ENCODE peak calls at places on chromosomes 6 and 20, in five cellular contexts. U is naive thymus-derived CD4-positive, alpha-beta T cell; Y is astrocyte of the spinal cord; T is right cardiac atrium; L is colonic mucosa. E is an unnamed sample.

GRCh38 chr6:166626177-166627038 is 643 bp downstream of the RPS6KA2 start:
- DNase-seq in U (peak), Y (peak), T (peak), L (peak), E (no peak)

GRCh38 chr6:37007340-37008043 is 2.0 kb downstream of the FGD2 start:
- DNase-seq in U (no peak), Y (no peak), T (peak), L (no peak), E (no peak)

GRCh38 chr6:6596929-6597328 is 8.4 kb downstream of the LY86 start:
- DNase-seq in U (no peak), Y (no peak), T (no peak), L (no peak), E (no peak)

GRCh38 chr20:9996944-9997343 is 37.8 kb upstream of the ANKEF1 start:
- DNase-seq in U (no peak), Y (no peak), T (no peak), L (no peak), E (no peak)

GRCh38 chr6:85364354-85364753 is 85.5 kb upstream of the NT5E start:
- DNase-seq in U (no peak), Y (peak), T (no peak), L (no peak), E (no peak)

GRCh38 chr20:50478162-50479036 is 31.8 kb upstream of the PTPN1 start:
- DNase-seq in U (peak), Y (peak), T (peak), L (peak), E (peak)

GRCh38 chr20:53502820-53503219 is 90.8 kb downstream of the ZNF217 start:
- DNase-seq in U (no peak), Y (no peak), T (no peak), L (no peak), E (no peak)

GRCh38 chr6:117605169-117605826 is 3.0 kb upstream of the GOPC start:
- DNase-seq in U (peak), Y (peak), T (no peak), L (peak), E (peak)

GRCh38 chr20:7232796-7233195 is 465.3 kb downstream of the BMP2 start:
- DNase-seq in U (no peak), Y (no peak), T (no peak), L (no peak), E (no peak)

GRCh38 chr6:148593130-148593812 is 153.6 kb upstream of the UST start:
- DNase-seq in U (no peak), Y (peak), T (no peak), L (no peak), E (no peak)

GRCh38 chr6:15588966-15589634 is 73.7 kb downstream of the DTNBP1 start:
- DNase-seq in U (no peak), Y (peak), T (no peak), L (no peak), E (no peak)

GRCh38 chr6:73216859-73217258 is 8.4 kb downstream of the KHDC1L start:
- DNase-seq in U (no peak), Y (no peak), T (no peak), L (no peak), E (no peak)

GRCh38 chr6:39228111-39228971 is 934 bp downstream of the KCNK5 start:
- DNase-seq in U (no peak), Y (no peak), T (no peak), L (no peak), E (no peak)

GRCh38 chr6:125102901-125103300 is 50.7 kb upstream of the TPD52L1 start:
- DNase-seq in U (no peak), Y (peak), T (no peak), L (no peak), E (no peak)

GRCh38 chr20:36101201-36101600 is 53.3 kb upstream of the EPB41L1 start:
- DNase-seq in U (no peak), Y (no peak), T (no peak), L (peak), E (no peak)

GRCh38 chr6:73983367-73983766 is 287.4 kb downstream of the CD109 start:
- DNase-seq in U (no peak), Y (no peak), T (no peak), L (no peak), E (no peak)

GRCh38 chr6:109767961-109768360 is 76.9 kb downstream of the FIG4 start:
- DNase-seq in U (no peak), Y (no peak), T (no peak), L (no peak), E (no peak)

GRCh38 chr20:50312002-50312681 is 121.5 kb downstream of the CEBPB start:
- DNase-seq in U (no peak), Y (no peak), T (no peak), L (no peak), E (no peak)

GRCh38 chr6:163814494-163815364 is 400.2 kb downstream of the QKI start:
- DNase-seq in U (no peak), Y (peak), T (no peak), L (no peak), E (no peak)

GRCh38 chr6:165799736-165800135 is 136.7 kb upstream of the PDE10A start:
- DNase-seq in U (no peak), Y (peak), T (peak), L (no peak), E (no peak)

GRCh38 chr6:50062051-50062450 is 12.3 kb upstream of the DEFB112 start:
- DNase-seq in U (no peak), Y (no peak), T (no peak), L (no peak), E (peak)

GRCh38 chr6:150451767-150452641 is 83.2 kb downstream of the IYD start:
- DNase-seq in U (no peak), Y (no peak), T (no peak), L (no peak), E (no peak)

GRCh38 chr20:37319120-37319717 is 26.7 kb upstream of the SRC start:
- DNase-seq in U (no peak), Y (peak), T (no peak), L (no peak), E (no peak)

GRCh38 chr20:11260611-11261010 is 586.8 kb upstream of the JAG1 start:
- DNase-seq in U (no peak), Y (peak), T (no peak), L (no peak), E (no peak)

GRCh38 chr6:43886067-43886461 is 116.1 kb downstream of the VEGFA start:
- DNase-seq in U (no peak), Y (no peak), T (no peak), L (no peak), E (no peak)

GRCh38 chr20:2507875-2508630 is 662 bp downstream of the ZNF343 start:
- DNase-seq in U (no peak), Y (no peak), T (no peak), L (peak), E (no peak)

GRCh38 chr6:33279971-33280511 is 3.1 kb downstream of the B3GALT4 start:
- DNase-seq in U (no peak), Y (peak), T (no peak), L (no peak), E (peak)

GRCh38 chr6:33744895-33745546 is 1.7 kb downstream of the IP6K3 start:
- DNase-seq in U (no peak), Y (no peak), T (no peak), L (peak), E (no peak)

GRCh38 chr6:100622907-100623692 is 158.4 kb upstream of the SIM1 start:
- DNase-seq in U (no peak), Y (peak), T (no peak), L (no peak), E (no peak)

GRCh38 chr6:98839788-98840361 is 5.5 kb downstream of the POU3F2 start:
- DNase-seq in U (no peak), Y (peak), T (no peak), L (no peak), E (no peak)

GRCh38 chr20:11585752-11586352 is 331.8 kb upstream of the BTBD3 start:
- DNase-seq in U (no peak), Y (peak), T (no peak), L (no peak), E (peak)

GRCh38 chr6:81088133-81088532 is 664.3 kb downstream of the TENT5A start:
- DNase-seq in U (no peak), Y (no peak), T (no peak), L (no peak), E (no peak)

DNA sequence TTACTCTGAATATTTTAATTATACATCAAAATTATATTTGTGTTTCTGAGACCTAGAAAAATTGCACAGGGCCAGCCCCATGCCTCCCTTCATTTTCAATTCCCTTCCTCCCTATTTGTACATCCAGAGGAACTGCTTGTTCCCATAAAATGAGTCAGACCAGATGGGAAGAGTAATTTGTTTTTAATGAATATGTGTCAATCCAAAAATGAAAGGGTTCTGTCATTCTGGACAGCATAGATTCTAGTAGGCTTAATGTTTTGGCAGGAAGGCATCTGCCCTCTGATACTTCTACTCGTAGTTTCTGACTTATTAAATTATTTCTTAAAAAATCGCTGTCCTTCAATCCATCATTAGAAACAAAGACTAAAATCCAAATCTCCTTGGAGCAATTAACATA is 665.5 kb downstream of the TENT5A start:
- DNase-seq in U (no peak), Y (no peak), T (no peak), L (no peak), E (no peak)
- H3K4me3 ChIP-seq in U (no peak), Y (no peak), T (no peak), L (no peak), E (no peak)

GRCh38 chr20:32352101-32352720 is 5.9 kb upstream of the ASXL1 start:
- DNase-seq in U (no peak), Y (no peak), T (no peak), L (no peak), E (no peak)

GRCh38 chr20:32353848-32354496 is 4.2 kb upstream of the ASXL1 start:
- DNase-seq in U (no peak), Y (no peak), T (no peak), L (no peak), E (no peak)

GRCh38 chr20:32355417-32355841 is 2.7 kb upstream of the ASXL1 start:
- DNase-seq in U (no peak), Y (peak), T (no peak), L (no peak), E (no peak)

GRCh38 chr20:32356935-32357868 is 929 bp upstream of the ASXL1 start:
- DNase-seq in U (no peak), Y (peak), T (no peak), L (peak), E (no peak)

DNA sequence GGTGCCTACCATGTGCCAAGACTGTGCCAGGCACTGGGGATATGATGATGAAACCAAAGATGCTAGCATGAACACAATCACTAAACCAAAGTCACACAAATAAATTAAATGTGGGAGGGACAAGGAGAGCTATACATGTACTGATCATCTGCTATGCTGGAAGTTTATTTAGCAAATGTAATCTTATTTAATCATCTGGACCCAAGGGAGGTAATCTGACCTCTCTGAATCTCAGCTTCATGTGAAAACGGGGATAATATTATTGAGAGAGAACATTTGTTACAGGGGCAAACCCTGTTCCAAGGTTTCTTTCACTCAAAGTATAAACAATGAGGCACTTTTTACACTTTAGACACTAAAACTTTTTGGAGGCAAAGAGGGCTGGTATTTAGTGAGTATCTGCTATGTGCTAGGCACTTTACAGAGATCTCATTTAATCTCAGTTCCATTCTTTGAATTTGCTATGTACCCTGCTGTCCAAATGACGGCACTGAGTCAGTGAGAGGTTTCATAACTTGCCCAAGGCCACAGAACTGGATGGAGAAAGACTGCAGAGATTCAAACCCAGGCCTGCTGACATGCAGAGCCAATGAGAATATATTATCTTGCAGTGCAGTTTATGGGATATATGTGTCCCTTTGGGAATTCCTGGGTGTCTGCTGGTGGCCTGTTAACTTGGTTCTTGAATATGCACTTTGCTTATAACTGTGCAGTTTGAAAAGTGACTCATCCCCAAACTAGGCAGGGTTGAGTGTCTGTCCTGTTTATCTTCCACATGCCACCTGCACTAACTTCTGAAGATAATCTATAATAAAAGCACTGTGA is 3.3 kb upstream of the ASXL1 start:
- DNase-seq in U (no peak), Y (peak), T (no peak), L (no peak), E (no peak)
- H3K4me3 ChIP-seq in U (no peak), Y (no peak), T (no peak), L (no peak), E (no peak)

DNA sequence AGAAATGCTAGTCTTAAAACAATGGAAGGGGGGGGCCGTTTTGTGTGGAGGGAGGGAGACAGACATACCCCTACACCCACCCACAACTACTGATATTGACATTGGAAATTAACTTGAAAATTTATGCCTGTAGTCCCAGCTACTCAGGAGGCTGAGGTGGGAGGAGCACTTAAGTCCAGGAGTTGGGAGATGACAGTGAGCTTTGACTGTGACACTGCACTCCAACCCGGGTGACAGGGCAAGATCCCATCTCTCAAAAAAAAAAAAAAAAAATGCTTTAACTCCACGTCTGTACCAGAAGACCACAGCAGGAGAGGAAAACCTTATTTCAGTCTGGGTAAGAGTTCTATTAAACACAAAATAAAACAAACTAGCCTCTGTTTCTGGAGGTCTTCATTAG is 2.2 kb downstream of the TBC1D20 start:
- DNase-seq in U (no peak), Y (no peak), T (no peak), L (no peak), E (no peak)
- H3K4me3 ChIP-seq in U (no peak), Y (no peak), T (no peak), L (no peak), E (no peak)

DNA sequence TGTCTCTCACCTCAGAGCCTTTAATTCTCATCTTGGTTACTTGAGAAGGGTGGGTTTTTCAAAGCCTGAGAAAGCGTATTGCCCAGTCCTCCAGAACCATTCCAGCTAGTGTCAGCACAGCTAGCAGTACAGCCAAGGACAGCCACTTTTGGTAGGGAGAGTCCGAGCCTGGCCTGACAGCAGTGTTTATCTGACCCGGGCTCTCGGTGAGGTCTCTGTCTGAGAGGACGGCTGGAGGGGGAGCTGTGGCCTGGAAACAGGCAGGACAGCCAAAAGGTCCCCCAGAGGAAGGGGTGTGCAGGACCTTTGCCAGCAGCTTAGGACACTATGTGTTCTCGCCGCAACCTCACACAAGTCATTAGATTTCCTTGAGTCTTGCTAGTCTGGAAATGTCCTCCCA is 38.8 kb downstream of the LYRM2 start:
- DNase-seq in U (no peak), Y (no peak), T (peak), L (no peak), E (no peak)
- H3K4me3 ChIP-seq in U (no peak), Y (no peak), T (no peak), L (no peak), E (no peak)

GRCh38 chr6:147448775-147449174 is 59.7 kb upstream of the SAMD5 start:
- DNase-seq in U (no peak), Y (no peak), T (no peak), L (no peak), E (no peak)

GRCh38 chr6:147449405-147450161 is 58.9 kb upstream of the SAMD5 start:
- DNase-seq in U (no peak), Y (no peak), T (no peak), L (no peak), E (no peak)

GRCh38 chr6:147448212-147448611 is 60.3 kb upstream of the SAMD5 start:
- DNase-seq in U (no peak), Y (no peak), T (no peak), L (no peak), E (no peak)
- H3K4me3 ChIP-seq in U (no peak), Y (no peak), T (no peak), L (no peak), E (no peak)

DNA sequence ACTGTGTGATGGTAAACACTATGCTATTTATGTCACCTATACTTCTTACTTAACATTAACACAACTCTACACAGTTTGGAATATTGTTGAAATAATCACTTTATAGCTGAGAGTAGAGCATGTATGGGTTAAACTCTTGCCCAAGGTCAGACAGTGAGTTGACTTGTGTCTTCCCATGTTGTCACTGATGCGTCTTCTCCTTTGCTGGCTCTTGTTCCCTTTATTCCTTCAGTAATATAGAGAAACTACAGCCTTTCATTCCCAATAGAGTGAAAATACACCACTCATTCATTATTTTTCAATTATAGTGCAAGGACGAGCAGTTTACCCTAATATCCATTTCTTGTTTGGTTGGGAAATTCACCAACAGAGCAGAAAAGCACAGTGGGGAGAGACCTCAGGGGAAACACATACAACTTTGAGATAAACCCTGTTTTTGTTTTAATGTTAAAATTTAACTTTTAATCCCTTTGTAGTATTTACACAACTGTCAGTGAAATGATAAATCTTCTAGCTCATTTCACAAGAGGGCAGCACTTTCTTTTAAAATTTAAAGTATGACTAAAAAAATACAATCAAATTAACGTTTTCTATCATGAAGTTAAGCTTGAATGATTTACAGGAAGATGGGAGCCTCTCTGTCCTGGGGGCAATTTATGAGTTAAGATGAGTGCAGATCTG is 363.0 kb downstream of the UTRN start:
- DNase-seq in U (no peak), Y (no peak), T (no peak), L (no peak), E (no peak)
- H3K4me3 ChIP-seq in U (no peak), Y (no peak), T (no peak), L (no peak), E (no peak)

GRCh38 chr6:169075211-169075621 is 178.4 kb downstream of the THBS2 start:
- DNase-seq in U (no peak), Y (peak), T (peak), L (peak), E (no peak)
- H3K4me3 ChIP-seq in U (no peak), Y (no peak), T (peak), L (no peak), E (no peak)

DNA sequence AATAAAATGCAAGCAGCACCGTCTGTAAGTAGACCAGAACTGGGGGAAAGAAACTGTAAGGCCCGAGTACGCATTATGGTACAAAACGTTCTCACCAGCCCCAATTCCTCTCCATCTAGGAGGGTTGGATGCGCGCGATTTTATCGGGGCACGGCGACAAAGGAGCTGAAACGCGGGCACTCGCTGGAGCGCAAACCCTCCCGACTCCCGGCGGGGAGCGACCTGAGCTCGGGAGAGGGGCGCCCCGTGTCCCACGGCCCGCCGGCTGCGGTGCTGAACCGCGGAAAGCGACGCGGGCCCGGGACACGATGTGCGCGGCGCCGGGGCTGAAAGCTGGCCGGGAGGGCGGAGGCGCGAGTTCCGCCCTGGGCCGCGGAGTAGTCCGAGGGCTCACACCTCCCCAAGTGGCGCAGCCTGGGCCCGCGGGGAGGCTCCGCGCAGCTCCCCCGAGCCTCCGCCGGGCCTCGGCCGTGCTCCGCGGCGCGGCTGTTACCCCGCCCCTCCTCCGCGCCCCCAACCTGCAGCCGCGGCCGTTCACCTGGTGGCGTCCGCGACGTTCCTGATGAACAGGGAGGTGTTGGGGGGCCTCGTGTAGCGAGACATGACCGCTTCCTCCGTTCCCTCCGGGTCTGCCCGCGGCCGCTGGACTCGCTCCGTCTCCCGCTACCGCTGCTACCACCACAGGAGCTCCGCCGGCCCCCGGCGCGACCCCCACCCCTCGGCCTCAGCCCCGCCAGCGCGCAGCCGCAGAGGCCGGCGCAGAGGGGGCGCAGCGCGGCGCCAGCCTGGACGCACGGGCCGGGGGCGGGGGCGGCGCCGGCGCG is at the start of gene SRSF12:
- DNase-seq in U (peak), Y (no peak), T (peak), L (peak), E (no peak)
- H3K4me3 ChIP-seq in U (peak), Y (peak), T (peak), L (peak), E (peak)